ENCODE peak calls at places on chromosomes 1 and 21, in five cellular contexts. E, G, J, X and V are unnamed samples.

GRCh38 chr1:183417691-183418491 is at the start of gene NMNAT2:
- DNase-seq in E (no peak), G (peak), J (no peak), X (no peak), V (no peak)

GRCh38 chr1:51276286-51276685 is 40.2 kb downstream of the RNF11 start:
- DNase-seq in E (no peak), G (no peak), J (no peak), X (no peak), V (no peak)

GRCh38 chr1:54118704-54119103 is 34.1 kb downstream of the CDCP2 start:
- DNase-seq in E (peak), G (no peak), J (no peak), X (no peak), V (no peak)

GRCh38 chr21:46002841-46003574 is 21.4 kb downstream of the COL6A1 start:
- DNase-seq in E (no peak), G (peak), J (no peak), X (no peak), V (no peak)

GRCh38 chr1:26991310-26992116 is 2.0 kb upstream of the TRNP1 start:
- DNase-seq in E (no peak), G (peak), J (no peak), X (peak), V (no peak)

GRCh38 chr1:172002725-172003345 is 161.5 kb downstream of the DNM3 start:
- DNase-seq in E (peak), G (no peak), J (no peak), X (peak), V (no peak)

GRCh38 chr1:163820748-163821147 is 499.0 kb downstream of the NUF2 start:
- DNase-seq in E (peak), G (no peak), J (no peak), X (no peak), V (no peak)

GRCh38 chr1:958823-959729 is at the start of gene NOC2L:
- DNase-seq in E (peak), G (peak), J (peak), X (peak), V (peak)

GRCh38 chr1:160575112-160575664 is 4.1 kb downstream of the CD84 start:
- DNase-seq in E (no peak), G (no peak), J (peak), X (peak), V (no peak)

GRCh38 chr1:207911983-207912760 is 1.2 kb upstream of the CD34 start:
- DNase-seq in E (peak), G (no peak), J (no peak), X (no peak), V (no peak)

GRCh38 chr1:241156231-241156965 is 200.6 kb downstream of the RGS7 start:
- DNase-seq in E (peak), G (no peak), J (no peak), X (no peak), V (no peak)

GRCh38 chr21:37647781-37648180 is 268.5 kb downstream of the KCNJ6 start:
- DNase-seq in E (no peak), G (no peak), J (no peak), X (no peak), V (no peak)

GRCh38 chr1:186983327-186983726 is 154.6 kb downstream of the PLA2G4A start:
- DNase-seq in E (peak), G (no peak), J (no peak), X (no peak), V (no peak)

GRCh38 chr1:45974541-45975269 is 157.7 kb downstream of the PIK3R3 start:
- DNase-seq in E (peak), G (no peak), J (no peak), X (no peak), V (no peak)

GRCh38 chr1:90274376-90274775 is 279.5 kb downstream of the ZNF326 start:
- DNase-seq in E (no peak), G (no peak), J (no peak), X (no peak), V (no peak)

GRCh38 chr1:221904319-221904718 is 162.4 kb upstream of the DUSP10 start:
- DNase-seq in E (no peak), G (no peak), J (no peak), X (no peak), V (no peak)

GRCh38 chr1:181104790-181105133 is 16.3 kb downstream of the IER5 start:
- DNase-seq in E (no peak), G (peak), J (no peak), X (peak), V (no peak)

GRCh38 chr1:217660353-217661062 is 29.4 kb downstream of the SPATA17 start:
- DNase-seq in E (peak), G (no peak), J (no peak), X (peak), V (no peak)

GRCh38 chr1:47522890-47523811 is 85.3 kb downstream of the FOXD2 start:
- DNase-seq in E (no peak), G (no peak), J (no peak), X (no peak), V (no peak)

GRCh38 chr1:180042994-180043622 is 88.5 kb downstream of the CEP350 start:
- DNase-seq in E (peak), G (no peak), J (no peak), X (no peak), V (no peak)

GRCh38 chr21:45386728-45387371 is 18.1 kb upstream of the COL18A1 start:
- DNase-seq in E (peak), G (no peak), J (peak), X (no peak), V (no peak)

GRCh38 chr1:167683226-167683625 is 38.6 kb upstream of the MPZL1 start:
- DNase-seq in E (no peak), G (no peak), J (no peak), X (no peak), V (no peak)

GRCh38 chr1:187958207-187958606 is 1129.5 kb downstream of the PLA2G4A start:
- DNase-seq in E (no peak), G (no peak), J (no peak), X (no peak), V (no peak)

GRCh38 chr21:45454081-45454923 is 49.3 kb downstream of the COL18A1 start:
- DNase-seq in E (no peak), G (no peak), J (no peak), X (no peak), V (no peak)

GRCh38 chr1:110243581-110243980 is 33.5 kb downstream of the KCNC4 start:
- DNase-seq in E (no peak), G (no peak), J (no peak), X (peak), V (no peak)

GRCh38 chr1:115275216-115275615 is 62.8 kb downstream of the NGF start:
- DNase-seq in E (peak), G (no peak), J (no peak), X (peak), V (no peak)

GRCh38 chr1:6108937-6109636 is 63.4 kb downstream of the KCNAB2 start:
- DNase-seq in E (peak), G (peak), J (no peak), X (peak), V (no peak)

GRCh38 chr1:26907071-26907922 is 6.5 kb downstream of the NR0B2 start:
- DNase-seq in E (peak), G (no peak), J (peak), X (no peak), V (no peak)

GRCh38 chr1:2358651-2359640 is 32.4 kb downstream of the MORN1 start:
- DNase-seq in E (no peak), G (no peak), J (no peak), X (no peak), V (no peak)

GRCh38 chr1:14470802-14471201 is 127.7 kb upstream of the KAZN start:
- DNase-seq in E (no peak), G (no peak), J (no peak), X (no peak), V (no peak)

GRCh38 chr1:58768971-58769808 is 14.7 kb downstream of the JUN start:
- DNase-seq in E (peak), G (peak), J (peak), X (no peak), V (peak)

GRCh38 chr1:38858833-38859560 is 575 bp downstream of the RRAGC start:
- DNase-seq in E (peak), G (no peak), J (peak), X (peak), V (peak)

GRCh38 chr1:59704721-59705120 is 110.0 kb upstream of the HOOK1 start:
- DNase-seq in E (no peak), G (no peak), J (no peak), X (no peak), V (no peak)

GRCh38 chr1:230796626-230797025 is 49.4 kb downstream of the CAPN9 start:
- DNase-seq in E (no peak), G (no peak), J (no peak), X (no peak), V (no peak)

GRCh38 chr21:38525454-38525853 is 27.2 kb upstream of the ERG start:
- DNase-seq in E (no peak), G (no peak), J (no peak), X (no peak), V (no peak)

GRCh38 chr1:11341881-11342552 is 69.0 kb downstream of the UBIAD1 start:
- DNase-seq in E (no peak), G (no peak), J (no peak), X (no peak), V (no peak)

GRCh38 chr1:34127006-34128000 is 37.7 kb downstream of the CSMD2 start:
- DNase-seq in E (no peak), G (no peak), J (no peak), X (no peak), V (no peak)

GRCh38 chr1:197892684-197893083 is 9.7 kb upstream of the C1orf53 start:
- DNase-seq in E (no peak), G (no peak), J (no peak), X (no peak), V (no peak)

GRCh38 chr1:52842643-52843310 is at the start of gene ZYG11A:
- DNase-seq in E (peak), G (peak), J (no peak), X (no peak), V (no peak)
- TF ChIP-seq CTCF in E (peak), G (peak), J (no peak), X (no peak), V (peak)

DNA sequence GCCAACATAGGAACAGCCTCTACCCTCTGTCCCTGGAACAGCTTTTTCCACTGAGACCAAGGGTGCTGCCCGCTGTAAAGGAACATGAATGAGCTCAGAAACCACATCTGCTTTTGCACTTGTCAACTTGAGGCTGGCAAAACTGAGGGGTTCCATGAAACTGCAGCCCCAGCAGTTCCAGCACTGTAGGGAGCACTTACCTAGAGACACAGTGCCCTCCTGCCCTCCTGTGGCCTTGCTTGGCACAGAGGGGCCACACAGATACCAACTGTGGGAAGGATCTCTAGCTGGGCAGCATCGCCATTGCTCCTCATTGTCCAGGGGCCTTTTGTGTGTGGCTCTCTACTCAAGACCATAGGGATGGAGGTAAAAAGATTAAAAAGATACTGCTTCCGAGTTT is 51.6 kb downstream of the ITPKB start:
- DNase-seq in E (no peak), G (no peak), J (no peak), X (peak), V (no peak)
- TF ChIP-seq CTCF in E (no peak), G (no peak), J (peak), X (peak), V (no peak)

GRCh38 chr1:7873801-7874795 is 21.2 kb upstream of the UTS2 start:
- DNase-seq in E (no peak), G (no peak), J (no peak), X (no peak), V (no peak)
- TF ChIP-seq CTCF in E (no peak), G (no peak), J (no peak), X (no peak), V (no peak)

DNA sequence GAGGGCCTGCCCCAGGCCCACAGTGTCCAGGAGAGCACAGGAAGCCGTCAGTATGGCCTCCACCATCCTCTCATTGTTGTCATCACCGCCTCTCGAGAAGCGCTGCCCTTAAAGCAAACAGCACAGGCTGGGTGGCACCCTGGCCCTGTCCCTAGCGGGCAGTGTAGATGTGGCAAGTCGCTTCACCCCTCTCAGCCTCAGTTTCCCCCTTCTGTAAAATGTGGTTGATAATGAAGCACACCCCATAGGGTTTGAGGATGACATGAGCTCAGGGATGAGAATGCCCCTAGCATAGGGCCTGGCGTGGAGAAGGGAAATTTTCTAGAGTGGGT is 13.4 kb downstream of the PLA2G2F start:
- DNase-seq in E (no peak), G (no peak), J (no peak), X (no peak), V (no peak)
- TF ChIP-seq CTCF in E (no peak), G (no peak), J (no peak), X (no peak), V (no peak)

GRCh38 chr1:3640113-3640932 is 9.6 kb downstream of the WRAP73 start:
- DNase-seq in E (no peak), G (no peak), J (no peak), X (no peak), V (no peak)
- TF ChIP-seq CTCF in E (no peak), G (no peak), J (no peak), X (no peak), V (no peak)

GRCh38 chr1:98049370-98050115 is 128.7 kb upstream of the DPYD start:
- DNase-seq in E (no peak), G (peak), J (no peak), X (no peak), V (no peak)
- TF ChIP-seq CTCF in E (no peak), G (no peak), J (no peak), X (no peak), V (no peak)

GRCh38 chr1:173408886-173409285 is 68.2 kb upstream of the PRDX6 start:
- DNase-seq in E (no peak), G (no peak), J (no peak), X (peak), V (no peak)
- TF ChIP-seq CTCF in E (no peak), G (no peak), J (no peak), X (peak), V (no peak)

GRCh38 chr1:234478481-234479309 is at the start of gene TARBP1:
- DNase-seq in E (peak), G (peak), J (peak), X (peak), V (no peak)
- TF ChIP-seq CTCF in E (peak), G (no peak), J (no peak), X (peak), V (no peak)